ENCODE peak calls at places on chromosomes 4 and X, in eight cellular contexts. One of them, this sample, is unnamed. For H3K27me3, the result is how much of the 10 kb centered on the place peaks cover.

GRCh38 chr4:52655505-52655904 is 3.6 kb downstream of the USP46 start:
- DNase-seq in tibial nerve: no peak
- DNase-seq in heart left ventricle: no peak
- DNase-seq in AG04450: no peak
- DNase-seq in esophagus squamous epithelium: no peak
- DNase-seq in hepatocyte: no peak
- DNase-seq in psoas muscle: no peak
- DNase-seq in aorta: no peak
- DNase-seq in this sample: no peak

GRCh38 chr4:73740353-73740778 is at the start of gene CXCL8:
- DNase-seq in tibial nerve: peak
- DNase-seq in heart left ventricle: peak
- DNase-seq in AG04450: peak
- DNase-seq in esophagus squamous epithelium: no peak
- DNase-seq in hepatocyte: peak
- DNase-seq in psoas muscle: no peak
- DNase-seq in aorta: peak
- DNase-seq in this sample: peak

GRCh38 chr4:39349326-39349725 is 16.8 kb downstream of the RFC1 start:
- DNase-seq in tibial nerve: no peak
- DNase-seq in heart left ventricle: no peak
- DNase-seq in AG04450: no peak
- DNase-seq in esophagus squamous epithelium: no peak
- DNase-seq in hepatocyte: no peak
- DNase-seq in psoas muscle: no peak
- DNase-seq in aorta: no peak
- DNase-seq in this sample: no peak

GRCh38 chrX:115690554-115691216 is 129.7 kb downstream of the PLS3 start:
- DNase-seq in tibial nerve: peak
- DNase-seq in heart left ventricle: peak
- DNase-seq in AG04450: peak
- DNase-seq in esophagus squamous epithelium: no peak
- DNase-seq in hepatocyte: peak
- DNase-seq in psoas muscle: no peak
- DNase-seq in aorta: peak
- DNase-seq in this sample: no peak

GRCh38 chr4:1047106-1047975 is 35.9 kb downstream of the FGFRL1 start:
- DNase-seq in tibial nerve: no peak
- DNase-seq in heart left ventricle: peak
- DNase-seq in AG04450: no peak
- DNase-seq in esophagus squamous epithelium: no peak
- DNase-seq in hepatocyte: no peak
- DNase-seq in psoas muscle: peak
- DNase-seq in aorta: peak
- DNase-seq in this sample: peak

GRCh38 chr4:175125410-175126068 is 207.4 kb downstream of the ADAM29 start:
- DNase-seq in tibial nerve: no peak
- DNase-seq in heart left ventricle: no peak
- DNase-seq in AG04450: no peak
- DNase-seq in esophagus squamous epithelium: no peak
- DNase-seq in hepatocyte: no peak
- DNase-seq in psoas muscle: no peak
- DNase-seq in aorta: no peak
- DNase-seq in this sample: no peak

GRCh38 chr4:84966382-84967291 is at the start of gene WDFY3:
- DNase-seq in tibial nerve: peak
- DNase-seq in heart left ventricle: peak
- DNase-seq in AG04450: peak
- DNase-seq in esophagus squamous epithelium: peak
- DNase-seq in hepatocyte: peak
- DNase-seq in psoas muscle: peak
- DNase-seq in aorta: peak
- DNase-seq in this sample: peak

GRCh38 chrX:13376857-13377441 is 57.1 kb upstream of the ATXN3L start:
- DNase-seq in tibial nerve: peak
- DNase-seq in heart left ventricle: peak
- DNase-seq in AG04450: peak
- DNase-seq in esophagus squamous epithelium: no peak
- DNase-seq in hepatocyte: peak
- DNase-seq in psoas muscle: no peak
- DNase-seq in aorta: peak
- DNase-seq in this sample: no peak

GRCh38 chr4:80036949-80037348 is 36.1 kb downstream of the ANTXR2 start:
- DNase-seq in tibial nerve: no peak
- DNase-seq in heart left ventricle: no peak
- DNase-seq in AG04450: peak
- DNase-seq in esophagus squamous epithelium: no peak
- DNase-seq in hepatocyte: peak
- DNase-seq in psoas muscle: no peak
- DNase-seq in aorta: no peak
- DNase-seq in this sample: no peak

GRCh38 chr4:112840061-112840460 is 203.1 kb downstream of the LARP7 start:
- DNase-seq in tibial nerve: no peak
- DNase-seq in heart left ventricle: no peak
- DNase-seq in AG04450: no peak
- DNase-seq in esophagus squamous epithelium: no peak
- DNase-seq in hepatocyte: no peak
- DNase-seq in psoas muscle: no peak
- DNase-seq in aorta: no peak
- DNase-seq in this sample: no peak

GRCh38 chr4:54402880-54403503 is 173.9 kb downstream of the PDGFRA start:
- DNase-seq in tibial nerve: no peak
- DNase-seq in heart left ventricle: no peak
- DNase-seq in AG04450: no peak
- DNase-seq in esophagus squamous epithelium: no peak
- DNase-seq in hepatocyte: no peak
- DNase-seq in psoas muscle: no peak
- DNase-seq in aorta: no peak
- DNase-seq in this sample: peak

GRCh38 chr4:106201373-106201772 is 114.6 kb downstream of the TBCK start:
- DNase-seq in tibial nerve: no peak
- DNase-seq in heart left ventricle: no peak
- DNase-seq in AG04450: no peak
- DNase-seq in esophagus squamous epithelium: no peak
- DNase-seq in hepatocyte: peak
- DNase-seq in psoas muscle: no peak
- DNase-seq in aorta: no peak
- DNase-seq in this sample: no peak

GRCh38 chr4:150379454-150379853 is 202.5 kb upstream of the MAB21L2 start:
- DNase-seq in tibial nerve: no peak
- DNase-seq in heart left ventricle: no peak
- DNase-seq in AG04450: no peak
- DNase-seq in esophagus squamous epithelium: no peak
- DNase-seq in hepatocyte: no peak
- DNase-seq in psoas muscle: no peak
- DNase-seq in aorta: no peak
- DNase-seq in this sample: no peak

GRCh38 chr4:25441519-25442117 is 64.6 kb downstream of the ANAPC4 start:
- DNase-seq in tibial nerve: peak
- DNase-seq in heart left ventricle: peak
- DNase-seq in AG04450: peak
- DNase-seq in esophagus squamous epithelium: no peak
- DNase-seq in hepatocyte: peak
- DNase-seq in psoas muscle: no peak
- DNase-seq in aorta: no peak
- DNase-seq in this sample: no peak

GRCh38 chr4:86448891-86449290 is 89.0 kb upstream of the MAPK10 start:
- DNase-seq in tibial nerve: no peak
- DNase-seq in heart left ventricle: no peak
- DNase-seq in AG04450: no peak
- DNase-seq in esophagus squamous epithelium: no peak
- DNase-seq in hepatocyte: no peak
- DNase-seq in psoas muscle: no peak
- DNase-seq in aorta: no peak
- DNase-seq in this sample: no peak

GRCh38 chrX:111181883-111182400 is 86.0 kb downstream of the PAK3 start:
- DNase-seq in tibial nerve: no peak
- DNase-seq in heart left ventricle: no peak
- DNase-seq in AG04450: no peak
- DNase-seq in esophagus squamous epithelium: no peak
- DNase-seq in hepatocyte: no peak
- DNase-seq in psoas muscle: no peak
- DNase-seq in aorta: no peak
- DNase-seq in this sample: no peak

GRCh38 chr4:140739971-140740370 is 16.2 kb downstream of the TBC1D9 start:
- DNase-seq in tibial nerve: no peak
- DNase-seq in heart left ventricle: no peak
- DNase-seq in AG04450: no peak
- DNase-seq in esophagus squamous epithelium: no peak
- DNase-seq in hepatocyte: no peak
- DNase-seq in psoas muscle: no peak
- DNase-seq in aorta: no peak
- DNase-seq in this sample: no peak

GRCh38 chr4:42363614-42364013 is 33.7 kb upstream of the SHISA3 start:
- DNase-seq in tibial nerve: no peak
- DNase-seq in heart left ventricle: no peak
- DNase-seq in AG04450: no peak
- DNase-seq in esophagus squamous epithelium: no peak
- DNase-seq in hepatocyte: no peak
- DNase-seq in psoas muscle: no peak
- DNase-seq in aorta: no peak
- DNase-seq in this sample: no peak

GRCh38 chr4:42361475-42361874 is 35.8 kb upstream of the SHISA3 start:
- DNase-seq in tibial nerve: no peak
- DNase-seq in heart left ventricle: no peak
- DNase-seq in AG04450: no peak
- DNase-seq in esophagus squamous epithelium: no peak
- DNase-seq in hepatocyte: no peak
- DNase-seq in psoas muscle: no peak
- DNase-seq in aorta: no peak
- DNase-seq in this sample: no peak

GRCh38 chr4:42359686-42360085 is 37.6 kb upstream of the SHISA3 start:
- DNase-seq in tibial nerve: no peak
- DNase-seq in heart left ventricle: no peak
- DNase-seq in AG04450: peak
- DNase-seq in esophagus squamous epithelium: no peak
- DNase-seq in hepatocyte: no peak
- DNase-seq in psoas muscle: no peak
- DNase-seq in aorta: no peak
- DNase-seq in this sample: no peak

GRCh38 chr4:42357325-42357724 is 40.0 kb upstream of the SHISA3 start:
- DNase-seq in tibial nerve: no peak
- DNase-seq in heart left ventricle: no peak
- DNase-seq in AG04450: no peak
- DNase-seq in esophagus squamous epithelium: no peak
- DNase-seq in hepatocyte: no peak
- DNase-seq in psoas muscle: no peak
- DNase-seq in aorta: no peak
- DNase-seq in this sample: no peak

DNA sequence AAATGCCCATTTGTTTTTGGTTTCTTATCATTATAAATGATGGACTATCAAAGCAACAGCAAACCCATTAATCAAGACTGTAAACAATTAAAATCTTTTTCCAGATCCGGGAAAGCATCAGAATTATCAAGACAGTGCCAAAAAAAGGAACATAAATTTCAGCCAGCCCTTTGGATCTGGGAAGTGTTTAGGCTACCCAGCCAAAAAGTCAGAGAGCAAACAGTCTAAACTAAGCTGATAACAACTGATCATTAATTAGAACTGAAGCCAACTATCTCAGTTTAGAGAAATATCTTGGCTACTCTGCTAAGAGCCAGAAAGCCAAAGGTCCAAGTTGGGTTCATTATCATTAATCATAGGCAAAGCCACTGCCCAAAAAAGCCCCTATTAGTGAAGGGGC is 37.1 kb upstream of the SHISA3 start:
- DNase-seq in tibial nerve: no peak
- DNase-seq in heart left ventricle: no peak
- DNase-seq in AG04450: no peak
- DNase-seq in esophagus squamous epithelium: no peak
- DNase-seq in hepatocyte: no peak
- DNase-seq in psoas muscle: no peak
- DNase-seq in aorta: no peak
- DNase-seq in this sample: no peak
- H3K27me3 ChIP-seq in tibial nerve: under half
- H3K27me3 ChIP-seq in heart left ventricle: under half
- H3K27me3 ChIP-seq in AG04450: under half
- H3K27me3 ChIP-seq in esophagus squamous epithelium: under half
- H3K27me3 ChIP-seq in hepatocyte: under half
- H3K27me3 ChIP-seq in psoas muscle: under half
- H3K27me3 ChIP-seq in aorta: under half
- H3K27me3 ChIP-seq in this sample: under half

DNA sequence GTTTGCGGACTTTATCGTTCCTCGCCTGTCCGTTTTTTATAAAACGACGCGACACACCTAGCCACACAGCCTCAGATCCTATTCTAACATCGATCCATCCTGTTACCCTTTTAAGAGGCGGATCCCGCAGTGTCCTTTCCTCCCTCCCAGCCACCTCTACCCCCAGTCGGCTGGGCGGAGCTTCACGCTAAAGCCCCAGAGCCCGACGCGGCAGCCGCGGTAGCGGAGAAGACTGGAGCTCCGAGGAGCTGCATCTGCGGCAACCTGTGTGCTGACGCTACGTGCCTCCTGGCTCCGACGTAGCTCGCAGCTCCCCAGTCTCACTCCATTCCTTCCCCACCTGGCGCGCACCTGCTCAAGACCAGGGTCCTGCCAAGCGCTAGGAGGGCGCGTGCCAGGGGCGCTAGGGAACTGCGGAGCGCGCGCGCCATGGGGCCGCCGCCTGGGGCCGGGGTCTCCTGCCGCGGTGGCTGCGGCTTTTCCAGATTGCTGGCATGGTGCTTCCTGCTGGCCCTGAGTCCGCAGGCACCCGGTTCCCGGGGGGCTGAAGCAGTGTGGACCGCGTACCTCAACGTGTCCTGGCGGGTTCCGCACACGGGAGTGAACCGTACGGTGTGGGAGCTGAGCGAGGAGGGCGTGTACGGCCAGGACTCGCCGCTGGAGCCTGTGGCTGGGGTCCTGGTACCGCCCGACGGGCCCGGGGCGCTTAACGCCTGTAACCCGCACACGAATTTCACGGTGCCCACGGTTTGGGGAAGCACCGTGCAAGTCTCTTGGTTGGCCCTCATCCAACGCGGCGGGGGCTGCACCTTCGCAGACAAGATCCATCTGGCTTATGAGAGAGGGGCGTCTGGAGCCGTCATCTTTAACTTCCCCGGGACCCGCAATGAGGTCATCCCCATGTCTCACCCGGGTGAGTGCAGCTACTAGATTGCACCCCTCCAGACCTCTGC is at the start of gene RNF128:
- DNase-seq in tibial nerve: no peak
- DNase-seq in heart left ventricle: peak
- DNase-seq in AG04450: no peak
- DNase-seq in esophagus squamous epithelium: no peak
- DNase-seq in hepatocyte: peak
- DNase-seq in psoas muscle: peak
- DNase-seq in aorta: peak
- DNase-seq in this sample: peak
- H3K27ac ChIP-seq in tibial nerve: no peak
- H3K27ac ChIP-seq in heart left ventricle: no peak
- H3K27ac ChIP-seq in AG04450: no peak
- H3K27ac ChIP-seq in esophagus squamous epithelium: peak
- H3K27ac ChIP-seq in hepatocyte: peak
- H3K27ac ChIP-seq in psoas muscle: peak
- H3K27ac ChIP-seq in aorta: no peak
- H3K27ac ChIP-seq in this sample: no peak

GRCh38 chrX:34119122-34119521 is 13.0 kb downstream of the FAM47A start:
- DNase-seq in tibial nerve: no peak
- DNase-seq in heart left ventricle: no peak
- DNase-seq in AG04450: no peak
- DNase-seq in esophagus squamous epithelium: no peak
- DNase-seq in hepatocyte: no peak
- DNase-seq in psoas muscle: no peak
- DNase-seq in aorta: no peak
- DNase-seq in this sample: no peak
- H3K27me3 ChIP-seq in tibial nerve: under half
- H3K27me3 ChIP-seq in heart left ventricle: under half
- H3K27me3 ChIP-seq in AG04450: under half
- H3K27me3 ChIP-seq in esophagus squamous epithelium: under half
- H3K27me3 ChIP-seq in hepatocyte: under half
- H3K27me3 ChIP-seq in psoas muscle: under half
- H3K27me3 ChIP-seq in aorta: under half
- H3K27me3 ChIP-seq in this sample: under half

GRCh38 chrX:10011991-10012390 is 44.8 kb downstream of the CLDN34 start:
- DNase-seq in tibial nerve: no peak
- DNase-seq in heart left ventricle: no peak
- DNase-seq in AG04450: no peak
- DNase-seq in esophagus squamous epithelium: no peak
- DNase-seq in hepatocyte: no peak
- DNase-seq in psoas muscle: no peak
- DNase-seq in aorta: no peak
- DNase-seq in this sample: no peak
- H3K27ac ChIP-seq in tibial nerve: no peak
- H3K27ac ChIP-seq in heart left ventricle: peak
- H3K27ac ChIP-seq in AG04450: no peak
- H3K27ac ChIP-seq in esophagus squamous epithelium: no peak
- H3K27ac ChIP-seq in hepatocyte: no peak
- H3K27ac ChIP-seq in psoas muscle: no peak
- H3K27ac ChIP-seq in aorta: no peak
- H3K27ac ChIP-seq in this sample: peak

This sample was measured in right cardiac atrium.